ENCODE peak calls at places on chromosomes 2 and 18, in four cellular contexts. R is heart right ventricle, G is posterior vena cava, Y is GM12878. H is an unnamed sample.

GRCh38 chr2:48173141-48173540 is 266.8 kb upstream of the FBXO11 start:
- DNase-seq in R (no peak), Y (no peak), G (no peak), H (no peak)

GRCh38 chr2:121479882-121480522 is 50.7 kb upstream of the RNU4ATAC start:
- DNase-seq in G (no peak), R (no peak), Y (no peak), H (no peak)

GRCh38 chr2:229477269-229477668 is 206.2 kb upstream of the PID1 start:
- DNase-seq in Y (no peak), G (no peak), R (no peak), H (no peak)

GRCh38 chr2:9422321-9423099 is 818 bp downstream of the ITGB1BP1 start:
- DNase-seq in R (peak), Y (no peak), G (no peak), H (peak)

GRCh38 chr18:57951999-57952774 is 91.8 kb upstream of the NEDD4L start:
- DNase-seq in G (no peak), R (no peak), Y (no peak), H (no peak)

GRCh38 chr2:57906152-57906732 is 140.4 kb upstream of the VRK2 start:
- DNase-seq in R (no peak), G (no peak), Y (no peak), H (no peak)

GRCh38 chr2:110099036-110099420 is 16.6 kb downstream of the MALL start:
- DNase-seq in R (peak), Y (no peak), G (no peak), H (no peak)

GRCh38 chr2:182047544-182047943 is 61.9 kb downstream of the PPP1R1C start:
- DNase-seq in R (no peak), Y (no peak), G (no peak), H (no peak)

GRCh38 chr2:101617188-101617587 is 80.3 kb upstream of the MAP4K4 start:
- DNase-seq in R (no peak), Y (no peak), G (no peak), H (no peak)

GRCh38 chr18:10060469-10060782 is 146.6 kb downstream of the VAPA start:
- DNase-seq in Y (no peak), R (no peak), G (no peak), H (no peak)

GRCh38 chr18:63175264-63175663 is 144.3 kb downstream of the BCL2 start:
- DNase-seq in R (no peak), G (no peak), Y (no peak), H (no peak)

GRCh38 chr18:78721281-78721949 is 258.2 kb upstream of the SALL3 start:
- DNase-seq in R (no peak), Y (no peak), G (peak), H (peak)

GRCh38 chr2:88265352-88265960 is 95.3 kb downstream of the THNSL2 start:
- DNase-seq in Y (peak), R (peak), G (no peak), H (no peak)

GRCh38 chr2:107588960-107589542 is 237.6 kb upstream of the RGPD4 start:
- DNase-seq in R (no peak), G (no peak), Y (no peak), H (no peak)

GRCh38 chr2:85376291-85377065 is 21.9 kb downstream of the ELMOD3 start:
- DNase-seq in R (no peak), Y (no peak), G (peak), H (no peak)

GRCh38 chr2:33426666-33427231 is 49.7 kb upstream of the RASGRP3 start:
- DNase-seq in R (peak), G (no peak), Y (no peak), H (no peak)

GRCh38 chr2:156434461-156435291 is 1.5 kb upstream of the GPD2 start:
- DNase-seq in R (no peak), G (no peak), Y (no peak), H (no peak)

GRCh38 chr18:70693196-70693595 is 404.4 kb downstream of the SOCS6 start:
- DNase-seq in G (no peak), R (no peak), Y (no peak), H (no peak)

GRCh38 chr18:64678048-64678447 is 529.2 kb upstream of the LINC00305 start:
- DNase-seq in G (no peak), Y (no peak), R (no peak), H (no peak)

GRCh38 chr2:85589982-85590791 is 5.4 kb upstream of the RNF181 start:
- DNase-seq in R (peak), G (no peak), Y (no peak), H (no peak)

GRCh38 chr2:3285901-3286645 is 91.5 kb downstream of the EIPR1 start:
- DNase-seq in G (peak), R (no peak), Y (no peak), H (no peak)

GRCh38 chr2:10266133-10266620 is 36.5 kb upstream of the HPCAL1 start:
- DNase-seq in Y (no peak), R (no peak), G (peak), H (no peak)

GRCh38 chr2:105515581-105516415 is 116.9 kb upstream of the FHL2 start:
- DNase-seq in Y (no peak), R (peak), G (no peak), H (peak)

H was measured in Right ventricle myocardium inferior.